ENCODE peak calls at places on chromosomes 7 and 10, in eight cellular contexts. One of them, this sample, is unnamed. For H3K4me1 and H3K9me3, the result is how much of the 10 kb centered on the place peaks cover.

GRCh38 chr10:129193148-129193547 is 273.9 kb upstream of the MGMT start:
- DNase-seq in IMR-90: no peak
- DNase-seq in PC-3: no peak
- DNase-seq in mammary epithelial cell: no peak
- DNase-seq in SK-N-SH: no peak
- DNase-seq in fibroblast of lung: peak
- DNase-seq in neural progenitor cell: no peak
- DNase-seq in HepG2: no peak
- DNase-seq in this sample: no peak

GRCh38 chr7:92025260-92025659 is 84.6 kb downstream of the AKAP9 start:
- DNase-seq in HepG2: no peak
- DNase-seq in SK-N-SH: no peak
- DNase-seq in neural progenitor cell: no peak
- DNase-seq in mammary epithelial cell: peak
- DNase-seq in fibroblast of lung: peak
- DNase-seq in PC-3: peak
- DNase-seq in IMR-90: peak
- DNase-seq in this sample: peak

GRCh38 chr10:59006511-59007306 is 169.7 kb upstream of the PHYHIPL start:
- DNase-seq in neural progenitor cell: no peak
- DNase-seq in fibroblast of lung: peak
- DNase-seq in HepG2: peak
- DNase-seq in PC-3: peak
- DNase-seq in SK-N-SH: no peak
- DNase-seq in mammary epithelial cell: peak
- DNase-seq in IMR-90: peak
- DNase-seq in this sample: peak

GRCh38 chr7:38574121-38574520 is 57.1 kb downstream of the AMPH start:
- DNase-seq in fibroblast of lung: no peak
- DNase-seq in neural progenitor cell: no peak
- DNase-seq in HepG2: no peak
- DNase-seq in SK-N-SH: no peak
- DNase-seq in mammary epithelial cell: no peak
- DNase-seq in PC-3: no peak
- DNase-seq in IMR-90: peak
- DNase-seq in this sample: no peak

GRCh38 chr10:79191951-79192676 is 123.3 kb downstream of the ZMIZ1 start:
- DNase-seq in HepG2: no peak
- DNase-seq in PC-3: no peak
- DNase-seq in SK-N-SH: no peak
- DNase-seq in fibroblast of lung: no peak
- DNase-seq in neural progenitor cell: no peak
- DNase-seq in IMR-90: no peak
- DNase-seq in mammary epithelial cell: no peak
- DNase-seq in this sample: peak

GRCh38 chr7:18144171-18144570 is 116.5 kb upstream of the PRPS1L1 start:
- DNase-seq in fibroblast of lung: no peak
- DNase-seq in SK-N-SH: no peak
- DNase-seq in IMR-90: no peak
- DNase-seq in mammary epithelial cell: no peak
- DNase-seq in PC-3: no peak
- DNase-seq in neural progenitor cell: no peak
- DNase-seq in HepG2: no peak
- DNase-seq in this sample: no peak

GRCh38 chr10:86355571-86356038 is 11.0 kb downstream of the GRID1 start:
- DNase-seq in fibroblast of lung: no peak
- DNase-seq in HepG2: no peak
- DNase-seq in PC-3: no peak
- DNase-seq in IMR-90: no peak
- DNase-seq in SK-N-SH: no peak
- DNase-seq in mammary epithelial cell: no peak
- DNase-seq in neural progenitor cell: no peak
- DNase-seq in this sample: no peak

GRCh38 chr10:6647811-6648526 is 67.9 kb upstream of the PRKCQ start:
- DNase-seq in IMR-90: no peak
- DNase-seq in fibroblast of lung: peak
- DNase-seq in HepG2: peak
- DNase-seq in neural progenitor cell: peak
- DNase-seq in SK-N-SH: peak
- DNase-seq in mammary epithelial cell: peak
- DNase-seq in PC-3: peak
- DNase-seq in this sample: no peak

GRCh38 chr7:136312592-136312991 is 335.4 kb upstream of the MTPN start:
- DNase-seq in mammary epithelial cell: no peak
- DNase-seq in fibroblast of lung: no peak
- DNase-seq in IMR-90: no peak
- DNase-seq in neural progenitor cell: no peak
- DNase-seq in HepG2: no peak
- DNase-seq in SK-N-SH: no peak
- DNase-seq in PC-3: no peak
- DNase-seq in this sample: no peak

GRCh38 chr10:84715911-84716310 is 387.5 kb downstream of the CCSER2 start:
- DNase-seq in neural progenitor cell: peak
- DNase-seq in mammary epithelial cell: peak
- DNase-seq in IMR-90: peak
- DNase-seq in PC-3: peak
- DNase-seq in SK-N-SH: peak
- DNase-seq in fibroblast of lung: no peak
- DNase-seq in HepG2: peak
- DNase-seq in this sample: peak

GRCh38 chr10:121325490-121326231 is 272.6 kb downstream of the FGFR2 start:
- DNase-seq in HepG2: peak
- DNase-seq in IMR-90: no peak
- DNase-seq in neural progenitor cell: no peak
- DNase-seq in mammary epithelial cell: peak
- DNase-seq in fibroblast of lung: no peak
- DNase-seq in SK-N-SH: no peak
- DNase-seq in PC-3: peak
- DNase-seq in this sample: no peak

GRCh38 chr7:73952266-73952665 is 75.7 kb upstream of the ELN start:
- DNase-seq in SK-N-SH: no peak
- DNase-seq in neural progenitor cell: no peak
- DNase-seq in PC-3: no peak
- DNase-seq in HepG2: no peak
- DNase-seq in mammary epithelial cell: no peak
- DNase-seq in fibroblast of lung: no peak
- DNase-seq in IMR-90: no peak
- DNase-seq in this sample: no peak

GRCh38 chr7:150367187-150367510 is 1.5 kb upstream of the REPIN1 start:
- DNase-seq in mammary epithelial cell: no peak
- DNase-seq in PC-3: no peak
- DNase-seq in neural progenitor cell: no peak
- DNase-seq in fibroblast of lung: no peak
- DNase-seq in HepG2: no peak
- DNase-seq in IMR-90: no peak
- DNase-seq in SK-N-SH: no peak
- DNase-seq in this sample: no peak

GRCh38 chr10:100647928-100648327 is 97.5 kb upstream of the PAX2 start:
- DNase-seq in SK-N-SH: no peak
- DNase-seq in neural progenitor cell: no peak
- DNase-seq in PC-3: no peak
- DNase-seq in mammary epithelial cell: no peak
- DNase-seq in IMR-90: no peak
- DNase-seq in HepG2: peak
- DNase-seq in fibroblast of lung: no peak
- DNase-seq in this sample: peak

GRCh38 chr10:60951272-60951724 is 7.3 kb upstream of the RHOBTB1 start:
- DNase-seq in IMR-90: peak
- DNase-seq in mammary epithelial cell: no peak
- DNase-seq in HepG2: no peak
- DNase-seq in fibroblast of lung: peak
- DNase-seq in SK-N-SH: no peak
- DNase-seq in PC-3: no peak
- DNase-seq in neural progenitor cell: no peak
- DNase-seq in this sample: no peak

GRCh38 chr10:44311563-44311905 is 73.4 kb downstream of the CXCL12 start:
- DNase-seq in fibroblast of lung: no peak
- DNase-seq in IMR-90: no peak
- DNase-seq in neural progenitor cell: no peak
- DNase-seq in HepG2: no peak
- DNase-seq in mammary epithelial cell: no peak
- DNase-seq in PC-3: no peak
- DNase-seq in SK-N-SH: no peak
- DNase-seq in this sample: no peak

DNA sequence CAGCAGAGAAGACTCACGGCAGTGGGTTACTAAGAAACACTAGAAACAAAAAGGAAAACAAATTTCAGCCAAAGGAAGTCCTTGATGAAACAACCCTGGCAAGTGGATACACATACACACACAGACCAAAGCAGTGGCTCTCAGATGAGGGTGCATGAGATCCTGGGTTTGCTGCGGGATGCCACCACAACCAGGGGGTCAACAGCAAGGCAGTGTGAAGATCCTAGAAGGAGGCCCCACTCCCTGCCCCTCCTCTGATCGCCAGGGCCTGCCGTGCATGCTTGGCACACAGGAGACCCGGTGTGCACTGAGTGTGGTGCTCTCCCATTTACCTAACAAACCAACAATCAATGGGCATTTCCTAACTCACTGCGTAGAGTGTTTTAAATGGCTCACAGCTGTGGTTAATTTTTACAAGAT is 252.3 kb upstream of the KLF14 start:
- DNase-seq in HepG2: no peak
- DNase-seq in mammary epithelial cell: no peak
- DNase-seq in PC-3: no peak
- DNase-seq in neural progenitor cell: no peak
- DNase-seq in IMR-90: no peak
- DNase-seq in fibroblast of lung: peak
- DNase-seq in SK-N-SH: no peak
- DNase-seq in this sample: no peak
- H3K4me2 ChIP-seq in HepG2: no peak
- H3K4me2 ChIP-seq in mammary epithelial cell: no peak
- H3K4me2 ChIP-seq in PC-3: no peak
- H3K4me2 ChIP-seq in neural progenitor cell: no peak
- H3K4me2 ChIP-seq in IMR-90: no peak
- H3K4me2 ChIP-seq in fibroblast of lung: peak
- H3K4me2 ChIP-seq in SK-N-SH: no peak
- H3K4me2 ChIP-seq in this sample: no peak

GRCh38 chr10:87541114-87541513 is 36.4 kb downstream of the MINPP1 start:
- DNase-seq in neural progenitor cell: no peak
- DNase-seq in mammary epithelial cell: peak
- DNase-seq in SK-N-SH: no peak
- DNase-seq in fibroblast of lung: peak
- DNase-seq in IMR-90: peak
- DNase-seq in PC-3: peak
- DNase-seq in HepG2: no peak
- DNase-seq in this sample: peak
- H3K4me1 ChIP-seq in neural progenitor cell: under half
- H3K4me1 ChIP-seq in mammary epithelial cell: under half
- H3K4me1 ChIP-seq in SK-N-SH: under half
- H3K4me1 ChIP-seq in fibroblast of lung: under half
- H3K4me1 ChIP-seq in IMR-90: under half
- H3K4me1 ChIP-seq in PC-3: under half
- H3K4me1 ChIP-seq in HepG2: under half
- H3K4me1 ChIP-seq in this sample: half or more

GRCh38 chr10:63412304-63412703 is 53.5 kb downstream of the JMJD1C start:
- DNase-seq in SK-N-SH: no peak
- DNase-seq in mammary epithelial cell: no peak
- DNase-seq in PC-3: no peak
- DNase-seq in fibroblast of lung: no peak
- DNase-seq in HepG2: no peak
- DNase-seq in IMR-90: no peak
- DNase-seq in neural progenitor cell: no peak
- DNase-seq in this sample: no peak

GRCh38 chr10:63416376-63416775 is 49.4 kb downstream of the JMJD1C start:
- DNase-seq in neural progenitor cell: no peak
- DNase-seq in PC-3: no peak
- DNase-seq in mammary epithelial cell: no peak
- DNase-seq in SK-N-SH: no peak
- DNase-seq in IMR-90: peak
- DNase-seq in fibroblast of lung: peak
- DNase-seq in HepG2: peak
- DNase-seq in this sample: no peak

GRCh38 chr10:63413429-63413828 is 52.3 kb downstream of the JMJD1C start:
- DNase-seq in fibroblast of lung: no peak
- DNase-seq in neural progenitor cell: no peak
- DNase-seq in PC-3: no peak
- DNase-seq in mammary epithelial cell: no peak
- DNase-seq in HepG2: no peak
- DNase-seq in SK-N-SH: no peak
- DNase-seq in IMR-90: no peak
- DNase-seq in this sample: no peak

GRCh38 chr10:63414481-63415260 is 51.1 kb downstream of the JMJD1C start:
- DNase-seq in neural progenitor cell: no peak
- DNase-seq in PC-3: peak
- DNase-seq in mammary epithelial cell: no peak
- DNase-seq in IMR-90: peak
- DNase-seq in SK-N-SH: no peak
- DNase-seq in fibroblast of lung: peak
- DNase-seq in HepG2: no peak
- DNase-seq in this sample: no peak

DNA sequence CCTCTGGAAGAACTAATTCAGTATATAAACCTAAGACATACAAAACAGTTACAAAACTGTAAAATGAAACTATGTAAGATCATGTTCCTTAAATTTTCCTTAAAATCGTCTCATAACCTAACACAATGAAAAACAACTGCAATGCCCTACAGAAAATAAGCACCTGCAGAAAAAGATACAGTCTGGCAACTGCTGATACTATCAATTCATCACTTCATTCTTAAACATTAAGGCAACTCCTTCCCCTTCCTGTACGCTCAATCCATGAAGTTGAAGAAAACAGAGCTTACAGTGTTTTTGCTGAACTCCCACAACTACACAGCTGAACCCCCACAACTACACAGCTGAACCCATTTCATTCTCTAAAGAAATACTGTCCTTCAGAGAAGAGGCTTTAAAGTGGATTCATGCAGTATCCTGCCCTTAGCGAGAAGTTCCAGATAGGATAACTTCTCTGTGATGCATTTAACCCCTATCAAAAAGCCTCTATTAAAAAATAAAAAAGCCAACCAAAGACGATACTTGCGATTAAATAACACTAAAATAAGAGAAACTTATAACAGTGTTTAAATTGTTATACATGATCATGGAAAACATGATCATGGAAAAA is 50.0 kb downstream of the JMJD1C start:
- DNase-seq in HepG2: no peak
- DNase-seq in neural progenitor cell: no peak
- DNase-seq in SK-N-SH: no peak
- DNase-seq in PC-3: peak
- DNase-seq in mammary epithelial cell: no peak
- DNase-seq in fibroblast of lung: no peak
- DNase-seq in IMR-90: no peak
- DNase-seq in this sample: no peak
- H3K9me3 ChIP-seq in HepG2: under half
- H3K9me3 ChIP-seq in neural progenitor cell: under half
- H3K9me3 ChIP-seq in SK-N-SH: under half
- H3K9me3 ChIP-seq in PC-3: under half
- H3K9me3 ChIP-seq in mammary epithelial cell: under half
- H3K9me3 ChIP-seq in fibroblast of lung: under half
- H3K9me3 ChIP-seq in IMR-90: under half
- H3K9me3 ChIP-seq in this sample: under half

DNA sequence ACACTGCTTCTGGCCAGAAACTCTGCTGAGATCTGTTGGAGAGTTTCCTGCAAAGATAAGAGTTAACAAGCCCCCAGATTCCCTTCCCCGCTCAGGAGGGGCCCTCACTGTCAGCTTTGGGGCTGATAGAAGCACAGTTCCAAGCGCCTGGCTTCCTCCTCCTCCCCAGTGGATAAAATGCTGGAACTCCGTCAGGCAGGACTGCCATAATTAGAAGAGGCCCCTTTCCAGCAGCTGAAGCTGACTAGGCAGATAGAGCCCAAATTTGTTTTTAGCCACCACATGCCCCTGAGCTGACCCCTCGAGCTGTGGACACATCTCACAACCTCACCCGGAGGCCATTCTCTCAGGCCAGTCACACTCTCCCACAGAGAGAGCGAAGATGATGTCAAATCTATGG is 89.4 kb downstream of the TBXAS1 start:
- DNase-seq in HepG2: no peak
- DNase-seq in neural progenitor cell: no peak
- DNase-seq in PC-3: no peak
- DNase-seq in SK-N-SH: no peak
- DNase-seq in IMR-90: no peak
- DNase-seq in fibroblast of lung: peak
- DNase-seq in mammary epithelial cell: no peak
- DNase-seq in this sample: no peak
- H3K4me2 ChIP-seq in HepG2: no peak
- H3K4me2 ChIP-seq in neural progenitor cell: no peak
- H3K4me2 ChIP-seq in PC-3: no peak
- H3K4me2 ChIP-seq in SK-N-SH: no peak
- H3K4me2 ChIP-seq in IMR-90: no peak
- H3K4me2 ChIP-seq in fibroblast of lung: no peak
- H3K4me2 ChIP-seq in mammary epithelial cell: no peak
- H3K4me2 ChIP-seq in this sample: no peak

This sample was measured in osteoblast.